ENCODE peak calls at places on chromosomes 1 and 21, in four cellular contexts. W is transverse colon, M is sigmoid colon, Y is upper lobe of left lung. X is an unnamed sample.

GRCh38 chr1:170126691-170127090 is 19.1 kb upstream of the NTMT2 start:
- DNase-seq in M (no peak), Y (no peak), W (no peak), X (no peak)

GRCh38 chr1:36835017-36835695 is 199.2 kb downstream of the GRIK3 start:
- DNase-seq in W (no peak), M (no peak), Y (no peak), X (no peak)

GRCh38 chr1:95084317-95085176 is 11.8 kb upstream of the ALG14 start:
- DNase-seq in Y (no peak), M (no peak), W (no peak), X (no peak)

GRCh38 chr1:247110627-247111258 is 6.6 kb upstream of the ZNF669 start:
- DNase-seq in Y (no peak), W (no peak), M (no peak), X (no peak)

GRCh38 chr1:32334864-32335618 is 992 bp downstream of the MARCKSL1 start:
- DNase-seq in W (peak; percentile 65), M (peak; percentile 77), Y (peak; percentile 92), X (peak; percentile 64)

GRCh38 chr1:63817152-63817667 is 43.4 kb downstream of the ROR1 start:
- DNase-seq in W (no peak), Y (no peak), M (no peak), X (peak; percentile 39)

GRCh38 chr1:247385283-247385682 is 30.7 kb upstream of the NLRP3 start:
- DNase-seq in M (no peak), W (no peak), Y (no peak), X (no peak)

GRCh38 chr1:198096390-198096789 is 60.4 kb upstream of the NEK7 start:
- DNase-seq in M (no peak), W (no peak), Y (no peak), X (no peak)

GRCh38 chr1:225427249-225428065 is at the start of gene LBR:
- DNase-seq in Y (peak; percentile 92), W (peak; percentile 41), M (peak; percentile 77), X (peak; percentile 44)

GRCh38 chr1:30111431-30111830 is 612.0 kb downstream of the MATN1 start:
- DNase-seq in Y (no peak), M (no peak), W (peak; percentile 51), X (peak; percentile 27)

GRCh38 chr1:4044967-4045366 is 144.9 kb upstream of the C1orf174 start:
- DNase-seq in M (no peak), W (no peak), Y (no peak), X (no peak)

GRCh38 chr1:183920651-183921050 is 115.7 kb downstream of the RGL1 start:
- DNase-seq in W (no peak), Y (no peak), M (no peak), X (no peak)

GRCh38 chr1:203640723-203641523 is 14.3 kb downstream of the ATP2B4 start:
- DNase-seq in M (peak; percentile 33), W (no peak), Y (no peak), X (no peak)

GRCh38 chr1:109927356-109927755 is 16.7 kb downstream of the CSF1 start:
- DNase-seq in M (no peak), W (no peak), Y (no peak), X (no peak)

GRCh38 chr1:165836664-165837482 is 9.5 kb downstream of the UCK2 start:
- DNase-seq in W (no peak), M (no peak), Y (no peak), X (no peak)

DNA sequence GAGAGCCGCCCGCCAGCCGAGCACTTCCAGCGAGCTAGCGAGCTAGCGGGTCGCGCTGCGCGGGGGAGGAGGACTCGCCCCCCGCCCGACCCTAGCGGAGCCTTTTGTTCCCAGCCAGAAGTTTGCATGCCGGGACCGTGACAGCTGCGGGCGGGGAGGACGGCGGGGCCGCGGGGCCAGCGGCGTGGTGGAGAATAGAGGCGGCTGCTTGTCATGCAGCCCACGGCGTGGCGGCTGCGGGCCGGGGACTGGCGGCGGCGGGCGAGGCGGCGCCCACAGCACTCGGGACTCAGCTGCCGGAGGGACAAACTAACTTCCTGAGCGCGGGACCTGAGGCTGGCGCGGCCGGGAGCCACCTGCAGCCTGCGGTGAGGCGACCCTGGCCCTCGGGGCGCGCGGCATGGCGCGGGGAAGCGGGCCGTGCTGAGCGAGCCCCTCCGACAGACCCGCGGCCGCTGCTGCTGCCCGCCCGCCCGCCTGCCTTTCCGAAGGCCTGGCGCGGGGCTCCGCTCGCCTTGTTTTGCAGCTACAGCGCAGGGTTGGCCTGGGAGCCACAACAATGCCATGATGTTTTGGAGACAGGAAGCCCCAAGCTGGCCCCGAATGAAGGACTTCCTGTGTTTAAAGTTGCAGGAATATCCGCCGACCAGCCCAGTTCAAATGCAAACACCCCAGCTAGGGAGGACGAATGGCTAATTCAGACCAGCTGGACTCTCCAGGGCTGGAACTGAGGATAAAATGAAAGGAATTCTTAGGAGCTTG is 82.2 kb upstream of the BMP8A start:
- DNase-seq in M (peak; percentile 80), Y (no peak), W (peak; percentile 34), X (peak; percentile 43)
- TF ChIP-seq POLR2AphosphoS5 in M (peak; percentile 64), Y (no peak), W (peak; percentile 46), X (no peak)

DNA sequence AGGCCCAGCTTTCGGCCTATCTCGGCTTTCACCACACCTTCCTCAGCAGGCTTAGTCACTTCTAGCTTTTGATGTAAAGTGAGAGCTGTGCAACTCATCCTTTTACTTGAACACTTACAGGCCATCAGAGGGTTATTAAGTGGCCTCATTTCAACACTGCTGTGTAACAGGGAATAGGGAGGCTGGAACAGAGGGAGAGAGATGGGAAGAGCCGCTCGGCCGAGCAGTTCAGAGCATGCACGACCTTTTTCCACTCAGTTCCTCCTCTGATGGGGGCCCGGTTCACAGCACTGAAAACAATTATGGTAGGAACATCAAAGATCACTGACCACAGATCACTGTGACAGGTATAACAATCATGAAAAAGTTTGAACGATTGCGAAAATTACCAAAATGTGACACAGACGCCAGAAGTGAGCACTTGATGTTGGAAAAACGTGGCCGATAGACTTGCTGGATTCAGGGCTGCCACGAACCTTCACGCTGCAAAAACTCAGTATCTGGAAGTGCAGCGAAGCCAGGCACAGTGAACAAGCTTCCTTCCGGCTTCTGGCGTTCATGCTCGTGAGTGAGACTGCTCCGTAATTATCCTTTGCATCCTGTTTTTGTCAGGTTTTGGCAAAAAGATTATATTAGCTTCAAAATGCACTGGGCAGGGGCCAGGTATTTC is 28.6 kb downstream of the AGPAT3 start:
- DNase-seq in Y (no peak), M (peak; percentile 63), W (no peak), X (peak; percentile 49)
- TF ChIP-seq POLR2A in Y (no peak), M (no peak), W (no peak), X (no peak)

GRCh38 chr21:33266784-33267135 is 593 bp downstream of the IL10RB start:
- DNase-seq in M (no peak), W (peak; percentile 45), Y (no peak), X (peak; percentile 28)

GRCh38 chr21:33267250-33267649 is 1.1 kb downstream of the IL10RB start:
- DNase-seq in W (no peak), M (no peak), Y (no peak), X (no peak)

GRCh38 chr21:33264561-33264960 is 1.6 kb upstream of the IL10RB start:
- DNase-seq in Y (no peak), M (no peak), W (no peak), X (no peak)

GRCh38 chr21:33265664-33266049 is 510 bp upstream of the IL10RB start:
- DNase-seq in W (peak; percentile 62), Y (no peak), M (peak; percentile 79), X (peak; percentile 44)

DNA sequence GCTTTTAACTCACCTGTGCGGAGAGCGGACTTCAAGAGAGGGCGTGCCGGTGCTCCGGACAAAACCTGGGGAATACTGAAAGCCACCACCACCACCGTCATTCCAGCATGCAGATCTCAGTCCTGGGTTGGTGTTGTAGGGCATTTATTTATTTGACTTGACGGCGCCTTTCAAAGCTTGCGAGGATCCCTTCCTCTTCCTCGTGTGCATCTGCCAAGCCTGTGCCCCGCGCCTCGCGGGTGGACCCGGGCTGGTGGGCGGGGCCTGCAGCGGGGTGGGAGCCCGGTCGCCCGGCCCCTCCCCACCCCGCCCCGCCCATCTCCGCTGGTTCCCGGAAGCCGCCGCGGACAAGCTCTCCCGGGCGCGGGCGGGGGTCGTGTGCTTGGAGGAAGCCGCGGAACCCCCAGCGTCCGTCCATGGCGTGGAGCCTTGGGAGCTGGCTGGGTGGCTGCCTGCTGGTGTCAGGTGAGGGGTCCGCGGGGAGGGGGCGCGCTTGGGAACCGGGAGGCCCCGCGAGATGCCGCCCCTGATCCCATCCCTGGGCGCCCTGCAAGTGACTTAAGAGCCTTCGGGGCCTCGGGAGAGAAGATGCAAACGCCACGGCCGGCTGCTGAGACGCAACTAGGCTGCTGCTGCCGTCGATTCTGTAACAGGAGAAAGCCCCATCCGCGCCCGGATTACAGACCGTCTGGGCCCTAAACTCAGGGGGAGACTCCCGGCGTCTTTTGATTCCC is at the start of gene IL10RB:
- DNase-seq in M (peak; percentile 80), W (peak; percentile 87), Y (peak; percentile 96), X (peak; percentile 78)
- TF ChIP-seq EP300 in M (no peak), W (no peak), Y (no peak), X (no peak)

GRCh38 chr1:93801471-93801870 is 77.5 kb downstream of the DNTTIP2 start:
- DNase-seq in Y (no peak), M (no peak), W (no peak), X (no peak)

DNA sequence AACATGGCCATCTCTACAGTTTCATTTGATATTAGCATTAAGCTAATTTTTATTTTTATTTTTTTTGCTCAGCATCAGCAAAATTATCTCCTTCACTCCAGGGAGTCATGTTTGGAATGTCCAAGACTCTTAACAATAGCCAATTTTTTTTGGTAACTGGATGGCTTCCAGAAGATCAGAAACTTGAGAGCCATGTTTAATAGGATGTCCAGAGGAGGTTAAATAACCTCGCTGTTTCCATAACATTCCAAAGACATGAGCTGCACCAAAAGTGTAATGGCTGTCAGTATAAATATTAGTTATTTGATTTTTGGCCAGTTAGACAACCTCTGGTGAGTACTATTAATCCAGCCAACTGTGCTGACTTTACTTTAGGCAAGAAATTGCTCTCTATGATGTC is 80.7 kb downstream of the DNTTIP2 start:
- DNase-seq in Y (no peak), M (no peak), W (no peak), X (no peak)
- TF ChIP-seq POLR2AphosphoS5 in Y (no peak), M (no peak), W (no peak), X (no peak)

DNA sequence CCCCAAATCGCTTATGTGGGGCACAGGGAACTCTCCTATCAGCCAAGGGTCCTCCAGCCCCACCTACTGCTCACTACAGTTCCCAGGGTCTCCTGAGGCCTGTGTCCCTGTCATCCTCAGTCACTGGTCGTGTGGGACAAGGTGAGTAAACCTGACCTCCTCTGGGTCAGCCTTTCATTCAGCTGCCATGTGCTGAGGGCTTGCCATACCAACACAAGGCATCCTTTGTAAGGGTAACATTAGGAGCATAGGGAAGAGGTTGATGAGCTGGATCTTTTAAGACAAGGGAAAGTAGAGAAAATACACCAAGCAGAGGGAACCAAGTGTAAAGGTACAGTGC is 11.2 kb upstream of the SNAPIN start:
- DNase-seq in M (no peak), Y (no peak), W (no peak), X (no peak)
- TF ChIP-seq POLR2A in M (no peak), Y (no peak), W (no peak), X (no peak)

DNA sequence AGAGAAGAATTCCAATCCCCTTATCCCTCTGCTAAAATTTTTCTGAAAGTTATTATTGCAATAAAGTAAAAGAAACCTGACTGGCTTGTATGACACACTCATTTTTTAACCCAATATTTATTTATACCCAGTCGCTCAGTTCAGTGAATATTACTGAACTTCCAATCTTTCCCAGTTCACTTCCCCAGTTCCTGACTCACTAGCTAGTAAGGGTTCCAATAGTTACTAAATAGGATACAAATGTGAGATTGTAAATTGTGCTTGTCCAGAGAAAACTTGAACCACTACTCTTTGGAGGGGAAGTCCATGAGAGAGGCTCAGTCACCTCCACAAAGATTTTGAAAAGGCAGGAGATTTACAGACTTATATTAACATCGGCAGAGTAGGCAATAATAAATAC is 31.4 kb downstream of the PRDX6 start:
- DNase-seq in M (no peak), W (no peak), Y (no peak), X (no peak)
- TF ChIP-seq EP300 in M (no peak), W (no peak), Y (no peak), X (no peak)

X was measured in stomach.